ENCODE peak calls at places on chromosomes 6 and 20, in four cellular contexts. H, U, Y and G are unnamed samples.

GRCh38 chr6:159378361-159378760 is 209.2 kb downstream of the FNDC1 start:
- DNase-seq in H (no peak), U (no peak), Y (no peak), G (no peak)

GRCh38 chr20:43680976-43681375 is 14.1 kb downstream of the MYBL2 start:
- DNase-seq in H (no peak), U (no peak), Y (no peak), G (no peak)

GRCh38 chr20:36613974-36614373 is 8.4 kb downstream of the RAB5IF start:
- DNase-seq in H (no peak), U (no peak), Y (no peak), G (peak; percentile 71)

GRCh38 chr20:46087161-46087560 is 2.6 kb downstream of the NCOA5 start:
- DNase-seq in H (no peak), U (no peak), Y (no peak), G (no peak)

GRCh38 chr20:46175127-46175494 is 57.0 kb downstream of the CD40 start:
- DNase-seq in H (no peak), U (no peak), Y (no peak), G (no peak)

GRCh38 chr6:28003661-28004060 is 46.6 kb downstream of the OR2B6 start:
- DNase-seq in H (no peak), U (no peak), Y (no peak), G (no peak)

GRCh38 chr20:46558511-46558959 is 8.1 kb upstream of the OCSTAMP start:
- DNase-seq in H (no peak), U (no peak), Y (no peak), G (no peak)

GRCh38 chr20:56995157-56995556 is 271.3 kb downstream of the BMP7 start:
- DNase-seq in H (no peak), U (no peak), Y (no peak), G (no peak)

GRCh38 chr6:135159531-135159930 is 21.6 kb upstream of the MYB start:
- DNase-seq in H (no peak), U (no peak), Y (no peak), G (no peak)

GRCh38 chr6:56417823-56418222 is 170.4 kb upstream of the COL21A1 start:
- DNase-seq in H (no peak), U (no peak), Y (no peak), G (no peak)

GRCh38 chr20:39876974-39877615 is 811.9 kb downstream of the MAFB start:
- DNase-seq in H (no peak), U (no peak), Y (no peak), G (no peak)

GRCh38 chr6:13413906-13414555 is 73.4 kb downstream of the GFOD1 start:
- DNase-seq in H (no peak), U (peak; percentile 70), Y (peak; percentile 80), G (no peak)

GRCh38 chr6:154806804-154807203 is 73.6 kb downstream of the SCAF8 start:
- DNase-seq in H (no peak), U (no peak), Y (no peak), G (no peak)

GRCh38 chr20:25632940-25633790 is 9.4 kb upstream of the NANP start:
- DNase-seq in H (no peak), U (no peak), Y (no peak), G (no peak)

GRCh38 chr6:125142614-125143013 is 11.0 kb upstream of the TPD52L1 start:
- DNase-seq in H (no peak), U (no peak), Y (no peak), G (no peak)

GRCh38 chr6:37850243-37850642 is 30.7 kb downstream of the ZFAND3 start:
- DNase-seq in H (no peak), U (no peak), Y (no peak), G (no peak)

GRCh38 chr20:58086763-58087566 is 141.5 kb downstream of the ANKRD60 start:
- DNase-seq in H (peak; percentile 59), U (no peak), Y (peak; percentile 51), G (no peak)

GRCh38 chr6:118501816-118502568 is 46.1 kb upstream of the PLN start:
- DNase-seq in H (no peak), U (no peak), Y (no peak), G (no peak)